ENCODE peak calls at places on chromosomes 13 and 19, in four cellular contexts. One of them, this sample, is unnamed.

GRCh38 chr19:14146789-14147216 is 10.4 kb upstream of the ASF1B start:
- DNase-seq in epithelial cell of esophagus: peak; percentile 85
- DNase-seq in PC-9: no peak
- DNase-seq in pancreas: no peak
- DNase-seq in this sample: no peak

GRCh38 chr19:29666634-29667389 is 1.6 kb downstream of the PLEKHF1 start:
- DNase-seq in epithelial cell of esophagus: peak; percentile 43
- DNase-seq in PC-9: peak; percentile 50
- DNase-seq in pancreas: peak; percentile 44
- DNase-seq in this sample: peak; percentile 58

GRCh38 chr13:110185696-110186095 is 121.3 kb downstream of the COL4A1 start:
- DNase-seq in epithelial cell of esophagus: no peak
- DNase-seq in PC-9: no peak
- DNase-seq in pancreas: no peak
- DNase-seq in this sample: no peak

GRCh38 chr13:29922896-29923295 is 72.5 kb upstream of the UBL3 start:
- DNase-seq in epithelial cell of esophagus: peak; percentile 35
- DNase-seq in PC-9: no peak
- DNase-seq in pancreas: no peak
- DNase-seq in this sample: no peak

GRCh38 chr19:45170146-45171106 is 7.6 kb downstream of the TRAPPC6A start:
- DNase-seq in epithelial cell of esophagus: no peak
- DNase-seq in PC-9: no peak
- DNase-seq in pancreas: peak; percentile 16
- DNase-seq in this sample: peak; percentile 23

GRCh38 chr13:104586010-104586746 is 1520.0 kb upstream of the SLC10A2 start:
- DNase-seq in epithelial cell of esophagus: peak; percentile 49
- DNase-seq in PC-9: peak; percentile 19
- DNase-seq in pancreas: no peak
- DNase-seq in this sample: peak; percentile 57

GRCh38 chr19:6739390-6739883 is at the start of gene TRIP10:
- DNase-seq in epithelial cell of esophagus: peak; percentile 78
- DNase-seq in PC-9: peak; percentile 65
- DNase-seq in pancreas: peak; percentile 91
- DNase-seq in this sample: peak; percentile 89

GRCh38 chr19:31338069-31338767 is 11.0 kb downstream of the TSHZ3 start:
- DNase-seq in epithelial cell of esophagus: peak; percentile 23
- DNase-seq in PC-9: no peak
- DNase-seq in pancreas: no peak
- DNase-seq in this sample: no peak

GRCh38 chr19:5216141-5216847 is 124.3 kb downstream of the PTPRS start:
- DNase-seq in epithelial cell of esophagus: no peak
- DNase-seq in PC-9: no peak
- DNase-seq in pancreas: no peak
- DNase-seq in this sample: no peak

GRCh38 chr13:98656223-98656622 is 79.3 kb upstream of the STK24 start:
- DNase-seq in epithelial cell of esophagus: no peak
- DNase-seq in PC-9: no peak
- DNase-seq in pancreas: no peak
- DNase-seq in this sample: no peak

GRCh38 chr19:36849701-36850645 is 703 bp upstream of the ZNF345 start:
- DNase-seq in epithelial cell of esophagus: peak; percentile 95
- DNase-seq in PC-9: peak; percentile 84
- DNase-seq in pancreas: peak; percentile 87
- DNase-seq in this sample: peak; percentile 95

GRCh38 chr13:42892760-42893159 is 99.3 kb downstream of the EPSTI1 start:
- DNase-seq in epithelial cell of esophagus: peak; percentile 77
- DNase-seq in PC-9: no peak
- DNase-seq in pancreas: no peak
- DNase-seq in this sample: no peak

GRCh38 chr13:114143806-114144605 is 11.6 kb upstream of the RASA3 start:
- DNase-seq in epithelial cell of esophagus: no peak
- DNase-seq in PC-9: no peak
- DNase-seq in pancreas: peak; percentile 65
- DNase-seq in this sample: no peak

GRCh38 chr13:48156466-48156865 is 61.6 kb upstream of the MED4 start:
- DNase-seq in epithelial cell of esophagus: peak; percentile 79
- DNase-seq in PC-9: no peak
- DNase-seq in pancreas: no peak
- DNase-seq in this sample: peak; percentile 42

GRCh38 chr19:17952041-17952976 is 14.6 kb upstream of the KCNN1 start:
- DNase-seq in epithelial cell of esophagus: no peak
- DNase-seq in PC-9: no peak
- DNase-seq in pancreas: no peak
- DNase-seq in this sample: no peak

GRCh38 chr13:25874907-25875306 is 176.9 kb downstream of the SHISA2 start:
- DNase-seq in epithelial cell of esophagus: no peak
- DNase-seq in PC-9: no peak
- DNase-seq in pancreas: no peak
- DNase-seq in this sample: no peak

GRCh38 chr19:51098366-51099069 is 9.7 kb downstream of the CTU1 start:
- DNase-seq in epithelial cell of esophagus: no peak
- DNase-seq in PC-9: no peak
- DNase-seq in pancreas: no peak
- DNase-seq in this sample: no peak

GRCh38 chr13:113319371-113319770 is 22.3 kb downstream of the LAMP1 start:
- DNase-seq in epithelial cell of esophagus: no peak
- DNase-seq in PC-9: no peak
- DNase-seq in pancreas: no peak
- DNase-seq in this sample: no peak

GRCh38 chr19:52200044-52200443 is 10.2 kb downstream of the PPP2R1A start:
- DNase-seq in epithelial cell of esophagus: peak; percentile 85
- DNase-seq in PC-9: no peak
- DNase-seq in pancreas: no peak
- DNase-seq in this sample: no peak

GRCh38 chr13:46489586-46490023 is 63.4 kb upstream of the LRCH1 start:
- DNase-seq in epithelial cell of esophagus: peak; percentile 43
- DNase-seq in PC-9: no peak
- DNase-seq in pancreas: no peak
- DNase-seq in this sample: no peak

GRCh38 chr19:12774588-12775555 is at the start of gene HOOK2:
- DNase-seq in epithelial cell of esophagus: peak; percentile 96
- DNase-seq in PC-9: peak; percentile 99
- DNase-seq in pancreas: peak; percentile 99
- DNase-seq in this sample: peak; percentile 98

GRCh38 chr19:29823581-29824330 is 12.0 kb downstream of the CCNE1 start:
- DNase-seq in epithelial cell of esophagus: no peak
- DNase-seq in PC-9: no peak
- DNase-seq in pancreas: no peak
- DNase-seq in this sample: no peak

GRCh38 chr13:42746846-42747245 is 34.5 kb upstream of the FAM216B start:
- DNase-seq in epithelial cell of esophagus: peak; percentile 27
- DNase-seq in PC-9: no peak
- DNase-seq in pancreas: no peak
- DNase-seq in this sample: no peak

GRCh38 chr13:39347926-39348901 is 254.8 kb downstream of the LHFPL6 start:
- DNase-seq in epithelial cell of esophagus: no peak
- DNase-seq in PC-9: no peak
- DNase-seq in pancreas: no peak
- DNase-seq in this sample: no peak

GRCh38 chr13:82344867-82345266 is 1537.4 kb downstream of the SLITRK1 start:
- DNase-seq in epithelial cell of esophagus: no peak
- DNase-seq in PC-9: no peak
- DNase-seq in pancreas: no peak
- DNase-seq in this sample: no peak

GRCh38 chr13:24187185-24187584 is 26.7 kb downstream of the SPATA13 start:
- DNase-seq in epithelial cell of esophagus: peak; percentile 54
- DNase-seq in PC-9: no peak
- DNase-seq in pancreas: no peak
- DNase-seq in this sample: no peak

GRCh38 chr19:49713236-49713845 is 22.4 kb downstream of the CPT1C start:
- DNase-seq in epithelial cell of esophagus: peak; percentile 67
- DNase-seq in PC-9: peak; percentile 65
- DNase-seq in pancreas: no peak
- DNase-seq in this sample: no peak

GRCh38 chr19:6988257-6988656 is 33.0 kb downstream of the MBD3L2B start:
- DNase-seq in epithelial cell of esophagus: no peak
- DNase-seq in PC-9: no peak
- DNase-seq in pancreas: no peak
- DNase-seq in this sample: no peak

GRCh38 chr13:91017669-91018053 is 329.8 kb upstream of the MIR17HG start:
- DNase-seq in epithelial cell of esophagus: peak; percentile 25
- DNase-seq in PC-9: peak; percentile 20
- DNase-seq in pancreas: peak; percentile 32
- DNase-seq in this sample: no peak

DNA sequence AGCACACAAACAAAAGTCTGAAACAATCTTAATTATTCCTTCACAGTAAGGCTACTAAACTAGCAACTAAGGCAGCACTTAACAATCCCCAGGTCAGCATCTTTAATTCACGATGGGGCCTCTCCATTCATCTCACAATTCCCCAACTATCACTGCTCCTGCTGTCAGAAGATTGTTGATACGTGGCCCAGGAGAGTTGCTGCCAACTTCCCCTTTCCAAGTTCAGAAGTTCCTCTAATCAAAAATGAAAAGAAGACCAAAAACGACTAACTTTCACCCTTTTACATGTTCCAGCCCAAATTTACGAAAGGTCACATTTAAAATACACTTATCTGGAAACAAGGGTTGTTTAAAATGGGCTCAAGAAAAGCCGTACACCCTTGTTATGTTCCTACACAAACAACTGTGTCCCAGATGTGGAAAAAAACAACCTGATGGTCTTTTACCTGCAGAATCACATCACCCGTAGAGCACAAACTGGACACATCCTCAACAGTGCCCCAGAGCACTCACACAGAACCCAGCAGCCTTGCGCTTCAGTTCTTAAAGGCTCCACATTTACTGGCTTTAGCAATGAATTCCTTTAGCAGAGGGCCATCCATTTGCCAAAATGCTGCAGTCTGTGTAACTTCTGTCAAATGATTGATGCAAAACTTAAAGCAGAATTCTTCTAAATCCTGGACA is 38.0 kb downstream of the PHF11 start:
- DNase-seq in epithelial cell of esophagus: no peak
- DNase-seq in PC-9: no peak
- DNase-seq in pancreas: no peak
- DNase-seq in this sample: no peak
- TF ChIP-seq CTCF in epithelial cell of esophagus: no peak
- TF ChIP-seq CTCF in PC-9: no peak
- TF ChIP-seq CTCF in pancreas: no peak
- TF ChIP-seq CTCF in this sample: no peak

DNA sequence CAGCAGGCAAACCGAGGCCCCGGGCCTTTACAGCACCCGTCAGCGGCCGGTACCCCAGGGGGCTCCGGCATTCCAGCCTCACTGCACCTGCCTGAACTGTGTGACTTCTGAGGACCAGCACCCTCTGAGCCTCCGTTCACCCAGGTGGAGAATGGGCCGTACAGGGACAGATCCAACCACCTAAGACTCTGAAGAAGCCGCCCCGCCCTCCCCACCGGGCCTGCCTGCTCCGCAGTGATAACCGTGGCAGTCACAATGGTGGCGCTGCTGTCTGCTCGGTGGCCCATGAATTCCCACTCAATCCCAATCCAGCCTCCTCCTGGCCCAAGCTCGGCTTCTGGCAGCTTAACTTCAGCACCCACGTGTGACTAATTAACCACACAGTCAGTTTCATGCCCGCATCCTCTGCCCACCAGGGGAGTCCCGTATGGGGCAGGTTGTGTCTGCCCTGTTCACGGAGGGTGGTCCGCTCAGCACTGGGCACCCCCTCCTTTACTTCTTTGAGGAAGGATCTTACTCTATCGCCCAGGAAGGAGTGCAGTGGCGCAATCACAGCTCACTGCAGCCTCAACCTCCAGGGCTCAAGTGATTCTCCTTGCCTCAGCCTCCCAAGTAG is 3.4 kb downstream of the TCF3 start:
- DNase-seq in epithelial cell of esophagus: no peak
- DNase-seq in PC-9: no peak
- DNase-seq in pancreas: no peak
- DNase-seq in this sample: no peak
- TF ChIP-seq CTCF in epithelial cell of esophagus: no peak
- TF ChIP-seq CTCF in PC-9: no peak
- TF ChIP-seq CTCF in pancreas: no peak
- TF ChIP-seq CTCF in this sample: no peak

DNA sequence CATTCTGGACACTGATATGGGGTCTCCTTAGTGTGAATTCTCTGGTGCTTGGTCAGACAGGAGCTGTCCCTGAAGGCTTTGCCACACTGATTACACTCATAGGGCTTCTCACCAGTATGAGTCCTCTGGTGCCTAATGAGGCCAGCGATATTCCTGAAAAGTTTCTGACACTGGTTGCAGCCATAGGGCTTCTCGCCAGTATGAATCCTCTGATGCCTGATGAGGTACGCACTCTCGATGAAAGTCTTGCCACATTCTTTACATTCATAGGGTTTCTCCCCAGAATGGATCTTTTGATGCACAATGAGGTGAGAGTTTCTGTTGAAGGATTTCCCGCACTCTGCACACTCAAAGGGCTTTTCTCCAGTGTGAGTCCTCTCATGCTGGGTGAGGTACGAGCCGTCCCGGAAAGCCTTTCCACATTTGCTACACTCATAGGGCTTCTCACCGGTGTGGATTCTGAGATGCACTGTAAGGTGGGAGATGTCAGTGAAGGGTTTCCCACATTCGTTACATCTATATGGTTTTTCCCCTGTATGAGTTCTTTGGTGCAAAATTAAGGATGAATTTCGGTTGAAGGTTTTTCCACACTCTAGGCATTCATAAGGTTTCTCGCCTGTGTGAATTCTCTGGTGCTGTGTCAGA is 22.4 kb downstream of the ZNF329 start:
- DNase-seq in epithelial cell of esophagus: no peak
- DNase-seq in PC-9: no peak
- DNase-seq in pancreas: no peak
- DNase-seq in this sample: no peak
- TF ChIP-seq CTCF in epithelial cell of esophagus: no peak
- TF ChIP-seq CTCF in PC-9: no peak
- TF ChIP-seq CTCF in pancreas: no peak
- TF ChIP-seq CTCF in this sample: no peak

GRCh38 chr19:1394252-1395193 is 6.8 kb downstream of the GAMT start:
- DNase-seq in epithelial cell of esophagus: peak; percentile 46
- DNase-seq in PC-9: no peak
- DNase-seq in pancreas: peak; percentile 95
- DNase-seq in this sample: no peak

GRCh38 chr19:1392939-1393530 is 8.3 kb downstream of the GAMT start:
- DNase-seq in epithelial cell of esophagus: no peak
- DNase-seq in PC-9: no peak
- DNase-seq in pancreas: peak; percentile 42
- DNase-seq in this sample: no peak

GRCh38 chr19:1390594-1391423 is 7.1 kb downstream of the NDUFS7 start:
- DNase-seq in epithelial cell of esophagus: no peak
- DNase-seq in PC-9: no peak
- DNase-seq in pancreas: peak; percentile 50
- DNase-seq in this sample: no peak

GRCh38 chr19:1393841-1394240 is 7.5 kb downstream of the GAMT start:
- DNase-seq in epithelial cell of esophagus: no peak
- DNase-seq in PC-9: no peak
- DNase-seq in pancreas: no peak
- DNase-seq in this sample: no peak

DNA sequence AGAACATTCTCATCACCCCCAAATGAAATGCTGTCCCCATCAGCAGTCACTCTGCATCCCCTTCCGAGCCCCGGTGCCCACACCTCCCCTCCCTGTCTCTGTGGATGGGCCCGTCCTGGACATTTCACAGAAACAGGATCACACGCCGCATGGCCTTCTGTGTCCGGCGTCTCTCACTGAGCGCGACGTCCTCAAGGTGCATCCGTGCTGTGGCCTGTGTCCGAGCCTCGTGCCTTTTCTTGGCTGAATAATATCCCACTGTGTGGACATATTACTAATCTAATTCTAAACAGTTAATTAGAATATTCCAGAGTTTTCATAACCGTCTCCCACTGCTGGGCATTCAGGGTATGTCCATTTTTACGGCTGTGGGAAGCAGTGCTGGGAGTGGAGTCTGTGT is 8.7 kb downstream of the NDUFS7 start:
- DNase-seq in epithelial cell of esophagus: no peak
- DNase-seq in PC-9: no peak
- DNase-seq in pancreas: no peak
- DNase-seq in this sample: no peak
- TF ChIP-seq CTCF in epithelial cell of esophagus: no peak
- TF ChIP-seq CTCF in PC-9: no peak
- TF ChIP-seq CTCF in pancreas: no peak
- TF ChIP-seq CTCF in this sample: no peak